ENCODE peak calls at places on chromosome 1, in five cellular contexts. V is NT2/D1, Q is HepG2, S is HEK293T, A is GM12878. D is an unnamed sample.

GRCh38 chr1:152185544-152186391 is 26.7 kb upstream of the RPTN start:
- DNase-seq in A (no peak), V (peak), Q (peak), S (peak), D (peak)

GRCh38 chr1:26941311-26941710 is 19.0 kb downstream of the KDF1 start:
- DNase-seq in A (no peak), S (no peak), V (no peak), Q (no peak), D (no peak)

GRCh38 chr1:186745531-186746146 is 65.4 kb upstream of the PTGS2 start:
- DNase-seq in A (no peak), V (no peak), Q (no peak), S (no peak), D (no peak)

GRCh38 chr1:45876000-45876399 is 72.6 kb downstream of the MAST2 start:
- DNase-seq in V (no peak), A (no peak), Q (no peak), S (no peak), D (no peak)

GRCh38 chr1:54808443-54809207 is 7.5 kb upstream of the TTC22 start:
- DNase-seq in V (no peak), Q (no peak), S (peak), A (no peak), D (peak)

GRCh38 chr1:56972971-56973370 is 7.2 kb upstream of the C8B start:
- DNase-seq in A (no peak), Q (no peak), V (no peak), S (no peak), D (no peak)

GRCh38 chr1:48061162-48062136 is 64.3 kb upstream of the TRABD2B start:
- DNase-seq in S (peak), Q (peak), A (no peak), V (peak), D (peak)

GRCh38 chr1:161119017-161119378 is 1.1 kb downstream of the NIT1 start:
- DNase-seq in V (no peak), A (no peak), S (peak), Q (no peak), D (no peak)

GRCh38 chr1:47555841-47556616 is 118.2 kb downstream of the FOXD2 start:
- DNase-seq in A (no peak), V (no peak), Q (no peak), S (no peak), D (no peak)

GRCh38 chr1:3518256-3518655 is 63.8 kb downstream of the ARHGEF16 start:
- DNase-seq in A (no peak), S (no peak), V (no peak), Q (no peak), D (no peak)

GRCh38 chr1:54407201-54407956 is 1.2 kb upstream of the SSBP3 start:
- DNase-seq in A (peak), V (peak), S (peak), Q (peak), D (peak)

GRCh38 chr1:21904475-21904724 is 32.7 kb downstream of the HSPG2 start:
- DNase-seq in S (no peak), A (no peak), V (no peak), Q (no peak), D (no peak)

GRCh38 chr1:182599339-182599738 is 4.8 kb downstream of the RGS16 start:
- DNase-seq in A (no peak), V (peak), S (no peak), Q (no peak), D (peak)

GRCh38 chr1:94792876-94793605 is 27.1 kb upstream of the SLC44A3 start:
- DNase-seq in A (no peak), Q (peak), V (no peak), S (no peak), D (no peak)

GRCh38 chr1:165376811-165377153 is 20.3 kb upstream of the LMX1A start:
- DNase-seq in A (no peak), V (no peak), S (no peak), Q (no peak), D (no peak)

GRCh38 chr1:10386761-10387482 is 11.9 kb upstream of the PGD start:
- DNase-seq in A (no peak), Q (no peak), V (no peak), S (no peak), D (no peak)

GRCh38 chr1:55286851-55287602 is 71.9 kb upstream of the USP24 start:
- DNase-seq in S (no peak), A (no peak), V (no peak), Q (no peak), D (no peak)

GRCh38 chr1:211621471-211622198 is 42.7 kb upstream of the SLC30A1 start:
- DNase-seq in S (no peak), A (no peak), Q (no peak), V (no peak), D (no peak)

GRCh38 chr1:41454406-41454805 is 30.1 kb downstream of the EDN2 start:
- DNase-seq in V (no peak), Q (no peak), S (no peak), A (no peak), D (no peak)

GRCh38 chr1:225855503-225856285 is 26.5 kb downstream of the TMEM63A start:
- DNase-seq in Q (no peak), S (no peak), V (no peak), A (no peak), D (no peak)

GRCh38 chr1:78619446-78619802 is 824 bp upstream of the IFI44L start:
- DNase-seq in Q (no peak), S (no peak), V (no peak), A (no peak), D (no peak)

GRCh38 chr1:185439727-185440415 is 122.8 kb upstream of the IVNS1ABP start:
- DNase-seq in V (no peak), Q (no peak), S (no peak), A (peak), D (no peak)

GRCh38 chr1:33612877-33613487 is 140.5 kb downstream of the ZSCAN20 start:
- DNase-seq in Q (peak), V (peak), A (no peak), S (peak), D (peak)

GRCh38 chr1:181159451-181160151 is 71.1 kb downstream of the IER5 start:
- DNase-seq in V (no peak), S (no peak), A (no peak), Q (no peak), D (no peak)

GRCh38 chr1:40739455-40740008 is 44.1 kb upstream of the KCNQ4 start:
- DNase-seq in V (no peak), A (no peak), S (no peak), Q (no peak), D (no peak)

GRCh38 chr1:100036718-100037664 is 67.2 kb downstream of the SLC35A3 start:
- DNase-seq in V (no peak), Q (peak), S (peak), A (no peak), D (no peak)

GRCh38 chr1:234617986-234618725 is 8.2 kb upstream of the IRF2BP2 start:
- DNase-seq in Q (peak), S (no peak), A (no peak), V (no peak), D (no peak)

GRCh38 chr1:154607084-154607747 is 770 bp downstream of the ADAR start:
- DNase-seq in V (no peak), Q (peak), S (no peak), A (no peak), D (no peak)

GRCh38 chr1:77316006-77316405 is 34.2 kb downstream of the AK5 start:
- DNase-seq in Q (no peak), V (peak), S (no peak), A (no peak), D (no peak)

GRCh38 chr1:173916667-173917066 is 460 bp downstream of the SERPINC1 start:
- DNase-seq in S (no peak), V (no peak), Q (no peak), A (no peak), D (no peak)

GRCh38 chr1:173915596-173915995 is 1.5 kb downstream of the SERPINC1 start:
- DNase-seq in S (no peak), V (no peak), Q (no peak), A (no peak), D (no peak)

GRCh38 chr1:173913111-173913510 is 4.0 kb downstream of the SERPINC1 start:
- DNase-seq in Q (no peak), V (no peak), A (no peak), S (no peak), D (no peak)

GRCh38 chr1:173917149-173917548 is at the start of gene SERPINC1:
- DNase-seq in Q (peak), S (no peak), A (no peak), V (no peak), D (no peak)

DNA sequence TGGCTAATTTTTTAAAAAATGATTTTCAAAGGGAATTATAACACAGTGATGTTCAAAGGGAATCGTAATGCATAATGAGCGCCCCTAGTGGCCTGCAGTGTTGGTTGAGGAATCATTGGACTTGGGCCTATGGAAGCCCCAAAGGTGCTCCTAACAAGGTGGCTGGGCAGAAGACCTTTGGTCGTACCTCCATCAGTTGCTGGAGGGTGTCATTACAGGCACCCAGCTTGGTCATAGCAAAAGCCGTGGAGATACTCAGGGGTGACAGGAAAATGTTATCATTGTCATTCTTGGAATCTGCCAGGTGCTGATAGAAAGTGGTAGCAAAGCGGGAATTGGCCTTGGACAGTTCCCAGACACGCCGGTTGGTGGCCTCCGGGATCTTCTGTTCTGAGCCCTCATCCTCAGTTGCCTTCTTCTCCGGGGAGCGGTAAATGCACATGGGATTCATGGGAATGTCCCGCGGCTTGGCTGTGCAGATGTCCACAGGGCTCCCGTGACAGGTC is 2.7 kb downstream of the SERPINC1 start:
- DNase-seq in V (peak), S (peak), Q (peak), A (no peak), D (peak)
- TF ChIP-seq SUZ12 in V (no peak), S (no peak), Q (no peak), A (no peak), D (no peak)

DNA sequence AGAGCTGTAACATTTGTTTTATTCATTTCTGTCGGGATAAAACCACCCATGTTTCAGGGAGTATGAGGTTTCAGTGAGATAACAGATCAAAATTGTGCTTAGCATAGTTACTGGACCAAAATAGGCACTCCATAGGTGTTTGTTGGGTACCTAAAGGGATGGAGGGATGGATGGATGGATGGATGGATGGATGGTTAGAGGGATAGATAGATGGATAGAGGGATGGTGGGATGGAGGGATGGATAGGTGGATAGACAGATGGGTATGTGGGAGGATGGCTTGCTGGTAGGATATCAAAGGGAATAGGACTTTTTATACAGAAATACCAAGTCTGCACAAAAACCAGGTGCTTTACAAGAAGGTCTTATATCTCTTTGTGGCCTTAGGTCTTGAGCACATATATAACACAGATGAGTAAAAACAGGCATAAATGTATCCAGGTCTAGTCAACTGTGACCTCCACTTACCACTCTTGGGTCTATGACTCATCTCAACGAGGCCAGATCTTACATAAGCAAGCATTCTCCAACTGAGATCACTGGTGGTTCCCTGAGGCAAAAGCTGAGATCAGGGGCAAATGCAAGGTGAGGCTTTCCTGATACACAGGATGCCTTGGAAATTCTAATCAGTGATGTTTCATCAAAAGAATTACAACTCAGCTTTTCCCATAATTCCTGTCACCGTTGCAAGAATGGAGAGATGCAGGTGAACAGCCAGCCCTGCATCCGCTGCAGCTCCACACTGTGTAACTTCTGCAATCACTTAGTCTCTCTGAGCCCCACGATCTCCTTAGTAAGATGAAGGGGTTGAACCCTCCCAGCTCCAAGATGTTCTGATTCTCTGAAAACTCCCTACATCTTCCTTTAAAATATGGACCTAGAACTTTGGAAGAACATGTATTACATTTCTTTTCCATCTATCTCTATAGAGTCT is 32.0 kb downstream of the PTAFR start:
- DNase-seq in S (no peak), A (peak), Q (peak), V (no peak), D (no peak)
- TF ChIP-seq SUZ12 in S (no peak), A (no peak), Q (no peak), V (no peak), D (no peak)

GRCh38 chr1:5404412-5405203 is 587.6 kb downstream of the NPHP4 start:
- DNase-seq in V (no peak), Q (no peak), S (no peak), A (no peak), D (no peak)

GRCh38 chr1:5403935-5404334 is 588.3 kb downstream of the NPHP4 start:
- DNase-seq in Q (no peak), V (no peak), A (no peak), S (no peak), D (no peak)

GRCh38 chr1:5405263-5405662 is 587.0 kb downstream of the NPHP4 start:
- DNase-seq in Q (no peak), A (no peak), S (no peak), V (no peak), D (no peak)

GRCh38 chr1:5410652-5411051 is 581.6 kb downstream of the NPHP4 start:
- DNase-seq in V (no peak), Q (no peak), A (no peak), S (no peak), D (no peak)

GRCh38 chr1:5408401-5408800 is 583.8 kb downstream of the NPHP4 start:
- DNase-seq in V (no peak), S (no peak), Q (no peak), A (no peak), D (no peak)
- TF ChIP-seq SUZ12 in V (no peak), S (no peak), Q (no peak), A (no peak), D (no peak)

GRCh38 chr1:84668185-84668584 is 22.1 kb downstream of the SSX2IP start:
- DNase-seq in S (no peak), V (no peak), A (no peak), Q (peak), D (no peak)
- TF ChIP-seq SUZ12 in S (no peak), V (no peak), A (no peak), Q (no peak), D (no peak)

GRCh38 chr1:162319510-162320160 is 57.0 kb downstream of the SPATA46 start:
- DNase-seq in S (no peak), V (no peak), Q (no peak), A (no peak), D (no peak)

GRCh38 chr1:162321809-162322422 is 54.7 kb downstream of the SPATA46 start:
- DNase-seq in Q (no peak), A (no peak), S (no peak), V (no peak), D (no peak)

GRCh38 chr1:162326559-162326958 is 50.1 kb downstream of the SPATA46 start:
- DNase-seq in A (no peak), Q (no peak), S (no peak), V (no peak), D (no peak)

GRCh38 chr1:162324391-162324790 is 52.3 kb downstream of the SPATA46 start:
- DNase-seq in Q (no peak), S (no peak), A (no peak), V (no peak), D (no peak)

DNA sequence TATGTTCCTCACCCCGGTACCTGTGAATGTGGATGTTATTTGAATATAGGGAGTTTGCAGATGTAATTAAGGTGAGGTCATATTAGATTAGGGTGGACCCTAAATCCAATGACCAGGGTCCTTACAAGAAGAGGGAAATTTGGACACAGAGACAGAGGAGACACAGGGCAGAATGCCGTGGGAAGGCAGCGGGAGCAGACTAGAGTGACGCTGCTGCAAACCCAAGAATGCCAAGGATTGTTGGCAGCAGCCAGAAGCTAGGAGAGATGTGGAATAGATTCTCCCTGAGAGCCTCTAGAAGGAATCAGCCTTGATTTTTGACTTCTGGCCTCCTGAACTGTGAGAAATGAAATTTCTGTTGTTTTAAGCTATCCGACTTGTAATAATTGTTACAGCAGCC is 53.6 kb downstream of the SPATA46 start:
- DNase-seq in A (no peak), S (no peak), V (no peak), Q (no peak), D (no peak)
- TF ChIP-seq SUZ12 in A (no peak), S (no peak), V (no peak), Q (no peak), D (no peak)

DNA sequence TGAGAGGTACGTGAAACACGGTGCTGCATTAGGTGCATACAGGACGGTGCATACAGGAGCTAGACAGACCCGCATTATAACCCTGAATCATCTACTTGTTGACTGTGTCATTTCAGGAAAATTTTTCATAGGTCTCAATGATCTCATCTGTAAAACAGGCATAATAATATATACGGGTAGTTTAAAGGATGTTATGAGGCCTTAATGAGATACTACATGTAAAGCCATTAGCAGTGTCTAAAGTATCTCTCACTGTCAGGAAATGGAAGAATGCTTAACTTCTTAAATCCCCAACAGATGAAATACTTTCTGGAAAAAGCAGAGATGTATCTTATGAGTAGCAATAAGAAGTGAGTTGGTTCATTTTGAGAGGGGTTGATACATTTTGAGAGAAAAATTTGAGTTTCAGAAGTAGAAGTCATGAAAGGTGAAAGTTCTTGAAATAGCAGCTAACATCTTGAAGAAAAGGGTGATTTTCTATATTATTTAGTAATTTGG is 669.6 kb downstream of the PTPRC start:
- DNase-seq in Q (no peak), V (no peak), S (no peak), A (no peak), D (no peak)
- TF ChIP-seq SUZ12 in Q (no peak), V (no peak), S (no peak), A (no peak), D (no peak)

GRCh38 chr1:109252893-109253802 is 3.8 kb downstream of the CELSR2 start:
- DNase-seq in A (no peak), V (no peak), Q (no peak), S (no peak), D (no peak)
- TF ChIP-seq SUZ12 in A (no peak), V (no peak), Q (no peak), S (no peak), D (no peak)

GRCh38 chr1:24575905-24576587 is 20.2 kb downstream of the NCMAP start:
- DNase-seq in A (no peak), Q (no peak), V (no peak), S (no peak), D (no peak)
- TF ChIP-seq SUZ12 in A (no peak), Q (no peak), V (no peak), S (no peak), D (no peak)

DNA sequence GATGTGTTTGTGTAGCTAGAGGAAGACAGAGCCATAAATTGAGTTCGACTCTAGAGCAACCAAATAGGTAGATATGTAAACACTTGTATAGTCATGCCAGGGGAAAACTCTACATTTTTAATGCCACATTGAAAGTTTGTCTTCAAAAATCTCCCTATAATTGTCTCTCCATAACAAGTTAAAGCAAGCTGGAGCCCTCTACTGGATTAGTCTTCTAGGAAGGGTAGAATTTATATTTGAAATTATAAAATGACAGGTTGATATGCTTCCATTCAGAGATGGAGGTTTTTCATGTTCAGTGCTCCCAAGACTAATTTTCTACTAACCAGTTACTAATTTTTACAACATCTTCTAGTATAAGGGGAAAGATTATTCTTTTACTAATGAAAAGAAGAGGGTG is 13.1 kb upstream of the COL24A1 start:
- DNase-seq in V (no peak), Q (no peak), S (no peak), A (no peak), D (no peak)
- TF ChIP-seq SUZ12 in V (no peak), Q (no peak), S (no peak), A (no peak), D (no peak)

GRCh38 chr1:224172229-224172628 is 10.8 kb upstream of the DEGS1 start:
- DNase-seq in A (no peak), Q (no peak), S (no peak), V (no peak), D (no peak)

GRCh38 chr1:224170748-224171478 is 12.1 kb upstream of the DEGS1 start:
- DNase-seq in V (no peak), Q (peak), S (peak), A (no peak), D (no peak)

GRCh38 chr1:224169876-224170275 is 13.2 kb upstream of the DEGS1 start:
- DNase-seq in V (no peak), A (no peak), Q (no peak), S (no peak), D (no peak)

GRCh38 chr1:224173523-224173922 is 9.5 kb upstream of the DEGS1 start:
- DNase-seq in A (no peak), S (no peak), V (no peak), Q (no peak), D (no peak)

GRCh38 chr1:224168859-224169380 is 14.1 kb upstream of the DEGS1 start:
- DNase-seq in A (peak), V (no peak), S (no peak), Q (peak), D (no peak)
- TF ChIP-seq SUZ12 in A (no peak), V (no peak), S (no peak), Q (no peak), D (no peak)